ENCODE peak calls at places on chromosomes 12 and 14, in four cellular contexts. A is colonic mucosa; D is adrenal gland; G is CD4-positive, CD25-positive, alpha-beta regulatory T cell. S is an unnamed sample.

GRCh38 chr14:102225936-102226335 is 79.0 kb downstream of the MOK start:
- DNase-seq in A (no peak), D (no peak), G (no peak), S (no peak)

GRCh38 chr12:78938341-78939084 is 73.9 kb downstream of the SYT1 start:
- DNase-seq in A (no peak), D (no peak), G (no peak), S (no peak)

GRCh38 chr14:63193236-63193635 is 11.0 kb upstream of the RHOJ start:
- DNase-seq in A (no peak), D (no peak), G (no peak), S (no peak)

GRCh38 chr14:23692416-23692815 is 56.3 kb downstream of the DHRS2 start:
- DNase-seq in A (no peak), D (no peak), G (no peak), S (no peak)

GRCh38 chr12:77299910-77300772 is 234.8 kb upstream of the E2F7 start:
- DNase-seq in A (no peak), D (no peak), G (no peak), S (no peak)

GRCh38 chr12:56338643-56339422 is at the start of gene IL23A:
- DNase-seq in A (no peak), D (no peak), G (peak; percentile 82), S (no peak)

GRCh38 chr14:62694075-62694474 is 351.2 kb downstream of the KCNH5 start:
- DNase-seq in A (no peak), D (no peak), G (no peak), S (no peak)

GRCh38 chr12:57225680-57226190 is 3.8 kb upstream of the SHMT2 start:
- DNase-seq in A (no peak), D (no peak), G (no peak), S (no peak)

GRCh38 chr12:124686001-124686884 is 118.8 kb upstream of the NCOR2 start:
- DNase-seq in A (no peak), D (no peak), G (no peak), S (no peak)

GRCh38 chr14:46417066-46417465 is 234.5 kb downstream of the RPL10L start:
- DNase-seq in A (no peak), D (no peak), G (no peak), S (no peak)

GRCh38 chr12:44972746-44973421 is 78.0 kb downstream of the DBX2 start:
- DNase-seq in A (no peak), D (no peak), G (no peak), S (no peak)

GRCh38 chr14:81656811-81657210 is 123.2 kb upstream of the SEL1L start:
- DNase-seq in A (no peak), D (no peak), G (no peak), S (no peak)

GRCh38 chr12:69527506-69528272 is 57.5 kb downstream of the FRS2 start:
- DNase-seq in A (no peak), D (no peak), G (no peak), S (no peak)

GRCh38 chr12:4984344-4984743 is 59.3 kb upstream of the KCNA5 start:
- DNase-seq in A (no peak), D (no peak), G (no peak), S (no peak)

GRCh38 chr14:57487771-57488170 is 5.9 kb downstream of the CCDC198 start:
- DNase-seq in A (no peak), D (no peak), G (no peak), S (no peak)

GRCh38 chr14:74705607-74706006 is 7.3 kb downstream of the AREL1 start:
- DNase-seq in A (no peak), D (no peak), G (no peak), S (no peak)

GRCh38 chr14:52342849-52343606 is 28.9 kb downstream of the PTGER2 start:
- DNase-seq in A (no peak), D (no peak), G (no peak), S (no peak)

GRCh38 chr12:6383572-6384498 is at the start of gene LTBR:
- DNase-seq in A (peak; percentile 96), D (peak; percentile 98), G (no peak), S (peak; percentile 98)

GRCh38 chr12:112097641-112098040 is 10.9 kb downstream of the NAA25 start:
- DNase-seq in A (no peak), D (no peak), G (no peak), S (no peak)

GRCh38 chr12:43221216-43221615 is 330.8 kb downstream of the ADAMTS20 start:
- DNase-seq in A (no peak), D (no peak), G (no peak), S (peak; percentile 11)

GRCh38 chr14:72904840-72905561 is 11.1 kb upstream of the DPF3 start:
- DNase-seq in A (peak; percentile 69), D (peak; percentile 61), G (peak; percentile 46), S (peak; percentile 58)

GRCh38 chr14:36672095-36672494 is 10.4 kb downstream of the PAX9 start:
- DNase-seq in A (no peak), D (no peak), G (no peak), S (no peak)

GRCh38 chr14:40252817-40253447 is 820.7 kb upstream of the FBXO33 start:
- DNase-seq in A (no peak), D (no peak), G (no peak), S (no peak)

GRCh38 chr14:103892247-103892646 is 36.0 kb upstream of the TDRD9 start:
- DNase-seq in A (no peak), D (no peak), G (no peak), S (no peak)

GRCh38 chr12:4441355-4442330 is 4.0 kb downstream of the FGF6 start:
- DNase-seq in A (no peak), D (no peak), G (no peak), S (no peak)

GRCh38 chr12:50619610-50619958 is 114.8 kb downstream of the DIP2B start:
- DNase-seq in A (no peak), D (no peak), G (no peak), S (no peak)

GRCh38 chr14:91413547-91414474 is 3.8 kb downstream of the CCDC88C start:
- DNase-seq in A (peak; percentile 84), D (no peak), G (peak; percentile 67), S (no peak)
- H3K4me1 ChIP-seq in A (peaks cover 12% of the 10 kb centered on the region), D (peaks cover 15% of the 10 kb centered on the region), G (peaks cover 84% of the 10 kb centered on the region), S (no peaks in the 10 kb centered on the region)

GRCh38 chr12:80838024-80838658 is 99.6 kb downstream of the LIN7A start:
- DNase-seq in A (no peak), D (no peak), G (no peak), S (no peak)

GRCh38 chr12:80834724-80835123 is 103.0 kb downstream of the LIN7A start:
- DNase-seq in A (no peak), D (no peak), G (no peak), S (no peak)

GRCh38 chr12:80837342-80837978 is 100.3 kb downstream of the LIN7A start:
- DNase-seq in A (no peak), D (peak; percentile 20), G (no peak), S (no peak)

DNA sequence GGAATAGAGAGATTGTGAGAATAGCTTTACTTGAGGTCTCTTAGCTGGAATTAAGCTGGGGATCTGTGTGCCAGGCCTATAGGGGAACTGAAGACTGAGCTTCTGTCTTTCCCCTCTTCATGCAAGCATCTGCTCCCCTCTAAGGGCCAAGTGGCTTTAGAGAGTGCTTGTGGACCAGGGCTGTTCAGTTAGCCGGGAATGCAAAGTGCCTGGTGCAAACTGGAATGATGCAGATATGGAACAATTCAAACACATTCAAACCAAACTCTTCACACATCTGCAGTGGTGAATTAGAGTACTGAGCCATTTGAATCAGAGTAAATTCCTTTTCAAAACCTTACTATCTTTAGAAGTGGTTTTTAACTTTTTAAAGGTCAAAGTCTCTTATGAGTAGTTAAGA is 99.0 kb downstream of the LIN7A start:
- DNase-seq in A (no peak), D (no peak), G (no peak), S (no peak)
- H3K4me1 ChIP-seq in A (no peaks in the 10 kb centered on the region), D (no peaks in the 10 kb centered on the region), G (no peaks in the 10 kb centered on the region), S (peaks cover 1% of the 10 kb centered on the region)

GRCh38 chr12:98817779-98818178 is 172.7 kb downstream of the APAF1 start:
- DNase-seq in A (no peak), D (no peak), G (no peak), S (no peak)

GRCh38 chr12:98816720-98817119 is 171.6 kb downstream of the APAF1 start:
- DNase-seq in A (no peak), D (no peak), G (no peak), S (no peak)

GRCh38 chr12:98820005-98820404 is 174.9 kb downstream of the APAF1 start:
- DNase-seq in A (no peak), D (no peak), G (no peak), S (no peak)

GRCh38 chr12:98812225-98812624 is 167.1 kb downstream of the APAF1 start:
- DNase-seq in A (no peak), D (no peak), G (no peak), S (no peak)

DNA sequence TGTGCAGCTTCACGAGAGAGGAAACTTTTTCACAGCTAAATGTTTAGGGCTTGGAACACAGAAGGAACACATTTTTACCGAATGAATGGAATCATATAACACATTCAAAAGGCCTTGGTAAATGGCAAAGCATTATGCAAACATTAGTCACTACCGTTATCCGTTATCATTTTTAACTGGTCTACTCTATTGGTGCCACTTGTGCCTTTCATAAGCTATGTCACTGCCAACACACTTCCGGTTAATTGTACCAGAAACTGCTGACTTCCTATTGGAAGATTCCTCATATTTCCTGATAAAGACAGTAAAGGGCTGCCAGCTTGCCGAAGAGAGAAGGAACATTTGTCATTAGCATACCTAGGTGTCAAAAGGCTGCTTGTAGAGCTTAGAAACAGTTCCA is 169.2 kb downstream of the APAF1 start:
- DNase-seq in A (no peak), D (no peak), G (no peak), S (no peak)
- H3K4me1 ChIP-seq in A (no peaks in the 10 kb centered on the region), D (no peaks in the 10 kb centered on the region), G (no peaks in the 10 kb centered on the region), S (no peaks in the 10 kb centered on the region)

GRCh38 chr12:52615912-52616311 is 2.4 kb downstream of the KRT73 start:
- DNase-seq in A (peak; percentile 13), D (no peak), G (no peak), S (no peak)
- H3K4me1 ChIP-seq in A (no peaks in the 10 kb centered on the region), D (no peaks in the 10 kb centered on the region), G (peaks cover 6% of the 10 kb centered on the region), S (no peaks in the 10 kb centered on the region)

GRCh38 chr14:90587252-90587910 is 190.6 kb downstream of the CALM1 start:
- DNase-seq in A (no peak), D (no peak), G (no peak), S (no peak)

GRCh38 chr14:90583427-90583826 is 186.6 kb downstream of the CALM1 start:
- DNase-seq in A (no peak), D (peak; percentile 43), G (no peak), S (no peak)

GRCh38 chr14:90583916-90584605 is 187.2 kb downstream of the CALM1 start:
- DNase-seq in A (no peak), D (no peak), G (no peak), S (no peak)

GRCh38 chr14:90587918-90588317 is 191.1 kb downstream of the CALM1 start:
- DNase-seq in A (no peak), D (no peak), G (no peak), S (peak; percentile 9)

DNA sequence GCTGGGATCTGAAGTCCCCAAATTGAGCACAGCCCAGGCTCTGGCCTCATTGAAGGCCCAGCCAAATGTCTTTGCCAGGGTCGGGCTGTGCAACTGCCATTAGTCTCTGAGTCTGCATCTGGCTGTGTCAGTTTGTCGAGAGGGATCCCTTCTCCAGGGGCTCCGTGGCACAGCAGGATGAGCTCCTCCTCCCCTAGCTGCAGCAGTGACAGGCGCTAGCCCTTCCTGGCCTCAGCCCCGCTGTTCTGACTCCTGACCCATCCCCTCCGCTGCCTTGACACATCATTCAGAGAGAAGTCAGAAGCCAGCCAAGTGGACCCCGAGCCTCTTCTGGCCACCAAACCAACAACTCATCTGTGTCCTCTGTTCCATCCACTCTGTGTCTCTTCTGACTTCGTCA is 188.3 kb downstream of the CALM1 start:
- DNase-seq in A (no peak), D (no peak), G (no peak), S (no peak)
- H3K4me1 ChIP-seq in A (no peaks in the 10 kb centered on the region), D (no peaks in the 10 kb centered on the region), G (no peaks in the 10 kb centered on the region), S (no peaks in the 10 kb centered on the region)

GRCh38 chr14:64201931-64202330 is 92.2 kb downstream of the ESR2 start:
- DNase-seq in A (no peak), D (no peak), G (no peak), S (peak; percentile 56)
- H3K4me1 ChIP-seq in A (no peaks in the 10 kb centered on the region), D (peaks cover 45% of the 10 kb centered on the region), G (no peaks in the 10 kb centered on the region), S (peaks cover 8% of the 10 kb centered on the region)

S was measured in right cardiac atrium.